ENCODE peak calls at places on chromosomes 16 and 17, in four cellular contexts. B, V, Y and J are unnamed samples.

GRCh38 chr17:17206913-17207368 is 808 bp upstream of the PLD6 start:
- DNase-seq in B (no peak), V (no peak), Y (no peak), J (no peak)

GRCh38 chr17:77802811-77803220 is 155.7 kb upstream of the TNRC6C start:
- DNase-seq in Y (no peak), B (no peak), V (no peak), J (no peak)

GRCh38 chr16:4016648-4017047 is 99.6 kb downstream of the ADCY9 start:
- DNase-seq in Y (no peak), V (no peak), B (no peak), J (no peak)

GRCh38 chr17:33073416-33073815 is 81.8 kb downstream of the SPACA3 start:
- DNase-seq in B (no peak), V (no peak), Y (no peak), J (no peak)

GRCh38 chr17:40602445-40603443 is 37.5 kb upstream of the CCR7 start:
- DNase-seq in Y (no peak), V (peak), B (no peak), J (no peak)

GRCh38 chr17:16281351-16281750 is 64.3 kb downstream of the PIGL start:
- DNase-seq in Y (no peak), V (no peak), B (no peak), J (no peak)

GRCh38 chr16:66936889-66937554 is 1.7 kb downstream of the CES2 start:
- DNase-seq in V (no peak), B (no peak), Y (no peak), J (no peak)

GRCh38 chr17:22461460-22462145 is 769.3 kb downstream of the KCNJ18 start:
- DNase-seq in Y (no peak), V (no peak), B (no peak), J (no peak)

GRCh38 chr16:87318158-87318644 is 1.0 kb upstream of the C16orf95 start:
- DNase-seq in Y (no peak), V (no peak), B (no peak), J (no peak)

GRCh38 chr17:47687748-47688147 is 6.2 kb upstream of the TBKBP1 start:
- DNase-seq in B (no peak), Y (no peak), V (no peak), J (no peak)

GRCh38 chr16:53924311-53924860 is 220.4 kb downstream of the FTO start:
- DNase-seq in V (no peak), B (no peak), Y (no peak), J (no peak)

GRCh38 chr16:89924925-89925307 is 1.8 kb downstream of the TUBB3 start:
- DNase-seq in V (no peak), Y (no peak), B (no peak), J (no peak)

GRCh38 chr17:74671031-74671771 is 41.5 kb downstream of the CD300LF start:
- DNase-seq in Y (peak), V (peak), B (peak), J (peak)

GRCh38 chr17:29294580-29294900 is 592 bp upstream of the NUFIP2 start:
- DNase-seq in B (no peak), V (no peak), Y (no peak), J (no peak)

GRCh38 chr17:8284126-8284525 is 4.3 kb upstream of the RANGRF start:
- DNase-seq in Y (no peak), B (no peak), V (no peak), J (no peak)

GRCh38 chr16:87421369-87421912 is 29.3 kb downstream of the MAP1LC3B start:
- DNase-seq in V (no peak), B (no peak), Y (no peak), J (no peak)

GRCh38 chr17:59329558-59330313 is 1.7 kb upstream of the YPEL2 start:
- DNase-seq in V (peak), Y (peak), B (no peak), J (no peak)
- TF ChIP-seq CTCF in V (peak), Y (peak), B (peak), J (peak)

DNA sequence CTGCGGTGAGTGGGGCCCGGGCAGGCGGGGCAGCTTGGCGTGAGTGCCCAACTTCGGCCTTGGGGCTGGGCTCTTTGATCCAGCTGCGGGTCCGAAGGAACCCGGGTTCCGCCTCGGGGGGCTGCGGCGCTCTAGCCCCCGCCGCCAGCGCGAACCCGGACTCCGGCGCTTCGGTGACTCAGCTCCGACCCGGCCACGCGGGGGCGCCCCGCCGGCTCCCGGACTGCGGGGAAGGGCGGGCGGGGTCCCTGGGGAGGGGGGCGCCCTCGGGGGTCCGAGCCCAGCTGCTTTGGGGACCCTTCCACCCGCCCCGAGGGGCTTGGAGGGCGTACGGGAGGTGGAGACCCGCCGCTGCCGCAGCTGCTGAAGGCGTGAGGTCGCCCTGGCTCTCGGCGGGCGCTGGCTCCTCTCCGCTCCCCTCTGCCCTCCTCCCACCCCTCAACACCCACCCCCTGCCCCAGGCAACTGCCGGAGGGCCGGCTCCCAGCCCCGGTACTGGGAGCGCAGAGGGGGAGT is 461 bp downstream of the CPNE2 start:
- DNase-seq in V (no peak), Y (peak), B (peak), J (no peak)
- TF ChIP-seq CTCF in V (peak), Y (peak), B (peak), J (peak)

DNA sequence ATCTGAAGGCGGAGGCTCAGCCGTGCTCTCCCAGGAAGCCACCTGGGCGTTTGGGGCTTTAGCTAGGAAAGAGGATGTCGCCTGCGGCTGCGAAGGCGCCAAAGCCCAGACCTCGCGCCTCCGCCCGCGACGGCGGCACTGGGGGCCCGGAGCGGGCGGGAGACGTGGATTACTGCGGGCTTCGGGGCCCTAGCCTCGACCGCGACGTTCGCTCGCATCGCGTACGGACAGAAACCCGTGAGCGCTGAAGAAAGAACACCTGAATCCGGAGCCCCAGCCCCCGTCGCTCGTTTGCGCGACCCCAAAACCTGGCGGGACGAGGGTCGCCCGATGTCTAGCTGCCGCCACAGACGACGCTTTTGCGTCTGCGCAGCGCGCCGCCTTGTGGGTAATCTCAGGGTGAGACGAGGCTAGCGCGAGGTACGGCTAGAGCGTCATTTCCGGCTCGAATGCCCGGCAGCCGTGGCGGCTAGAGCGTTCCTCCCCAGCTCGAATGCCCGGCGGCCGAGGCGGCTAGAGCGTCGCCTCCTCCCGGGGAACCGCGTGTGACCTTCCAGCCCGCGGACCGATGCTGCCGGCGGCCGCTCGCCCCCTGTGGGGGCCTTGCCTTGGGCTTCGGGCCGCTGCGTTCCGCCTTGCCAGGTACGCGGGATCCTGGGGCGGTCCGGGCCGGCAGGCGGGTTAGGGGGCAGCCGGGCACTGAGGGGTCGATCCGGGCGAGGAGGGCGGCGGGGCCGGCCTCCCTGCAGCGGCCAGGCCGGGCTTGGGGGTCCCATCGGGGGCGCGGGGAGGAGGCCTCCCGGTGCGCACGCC is at the start of gene MRPL12:
- DNase-seq in V (peak), Y (peak), B (peak), J (peak)
- TF ChIP-seq CTCF in V (peak), Y (no peak), B (peak), J (peak)

GRCh38 chr16:24538756-24539294 is 541 bp upstream of the RBBP6 start:
- DNase-seq in Y (peak), V (no peak), B (no peak), J (no peak)
- TF ChIP-seq CTCF in Y (no peak), V (no peak), B (no peak), J (no peak)

GRCh38 chr16:11233727-11234376 is 22.2 kb downstream of the SOCS1 start:
- DNase-seq in B (no peak), Y (no peak), V (no peak), J (no peak)
- TF ChIP-seq CTCF in B (no peak), Y (no peak), V (no peak), J (no peak)

GRCh38 chr17:55845385-55845784 is 94.5 kb downstream of the PCTP start:
- DNase-seq in V (no peak), B (peak), Y (peak), J (peak)
- TF ChIP-seq CTCF in V (no peak), B (peak), Y (no peak), J (no peak)

GRCh38 chr16:50295541-50296132 is 29.3 kb downstream of the ADCY7 start:
- DNase-seq in B (peak), Y (no peak), V (no peak), J (no peak)

GRCh38 chr16:50298075-50298460 is 31.7 kb downstream of the ADCY7 start:
- DNase-seq in B (no peak), Y (no peak), V (no peak), J (no peak)

GRCh38 chr16:50298591-50299507 is 32.5 kb downstream of the ADCY7 start:
- DNase-seq in Y (no peak), V (no peak), B (peak), J (no peak)

GRCh38 chr16:50296807-50297206 is 30.5 kb downstream of the ADCY7 start:
- DNase-seq in V (no peak), Y (no peak), B (no peak), J (no peak)

DNA sequence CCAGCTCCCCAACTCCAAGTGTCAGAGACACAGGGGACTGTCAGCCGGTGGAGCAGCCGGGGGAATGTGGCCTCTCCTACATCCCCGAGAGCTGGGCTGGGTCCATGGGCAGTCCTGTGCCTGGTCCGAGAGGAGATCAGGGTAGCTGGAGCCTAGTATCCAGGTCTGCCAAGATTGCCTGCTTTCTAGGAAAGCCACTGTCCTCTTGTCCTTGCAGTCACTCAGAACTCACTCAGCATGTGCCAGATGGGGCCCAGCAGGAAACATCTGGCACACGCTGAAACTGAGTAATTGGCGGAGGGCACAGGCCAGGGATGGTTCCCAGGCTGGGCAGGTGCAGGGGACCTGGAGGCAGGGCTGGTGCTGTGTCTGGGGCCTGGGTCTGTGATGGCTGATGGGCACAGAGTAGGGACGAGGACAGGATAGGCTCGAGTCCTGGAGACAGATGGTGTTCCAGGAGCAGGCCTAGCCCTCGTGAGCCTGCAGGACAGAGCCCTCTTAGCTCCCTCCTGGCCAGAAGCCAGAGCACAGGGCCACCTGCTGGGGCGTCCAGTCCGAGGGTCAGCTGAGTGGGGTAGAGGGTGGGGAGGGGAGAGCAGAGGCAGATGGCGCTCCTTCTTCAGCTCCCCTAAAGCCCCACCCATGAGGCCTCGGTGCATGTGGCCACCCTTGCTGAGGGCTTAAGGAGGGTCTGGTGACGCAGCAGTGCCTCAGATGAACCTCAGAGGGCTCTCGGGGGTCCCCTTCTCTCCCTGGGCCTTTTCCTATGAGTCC is 31.1 kb downstream of the ADCY7 start:
- DNase-seq in Y (no peak), B (peak), V (no peak), J (no peak)
- TF ChIP-seq CTCF in Y (no peak), B (no peak), V (no peak), J (no peak)

GRCh38 chr17:73215414-73215813 is 22.6 kb downstream of the COG1 start:
- DNase-seq in V (no peak), Y (no peak), B (no peak), J (no peak)
- TF ChIP-seq CTCF in V (no peak), Y (no peak), B (no peak), J (no peak)

GRCh38 chr16:78589331-78589730 is 489.9 kb downstream of the WWOX start:
- DNase-seq in V (no peak), B (no peak), Y (no peak), J (no peak)
- TF ChIP-seq CTCF in V (no peak), B (no peak), Y (no peak), J (no peak)

GRCh38 chr17:14487068-14487467 is 186.2 kb downstream of the HS3ST3B1 start:
- DNase-seq in B (no peak), Y (no peak), V (no peak), J (no peak)
- TF ChIP-seq CTCF in B (no peak), Y (no peak), V (no peak), J (no peak)